ENCODE peak calls at places on chromosomes 1 and 21, in seven cellular contexts. C is HFF-Myc, R is ovary, H is OCI-LY7, E is heart left ventricle, P is thoracic aorta, Q is astrocyte of the spinal cord. S is an unnamed sample.

GRCh38 chr1:91555821-91556531 is 55.3 kb downstream of the CDC7 start:
- DNase-seq in R (no peak), H (no peak), C (no peak), Q (peak), P (no peak), E (no peak), S (no peak)

GRCh38 chr21:36395353-36396111 is 10.3 kb downstream of the CHAF1B start:
- DNase-seq in C (no peak), R (no peak), H (no peak), E (no peak), Q (no peak), P (no peak), S (no peak)

GRCh38 chr1:180612591-180612990 is 19.2 kb upstream of the XPR1 start:
- DNase-seq in P (no peak), C (no peak), H (no peak), E (no peak), R (no peak), Q (no peak), S (no peak)

GRCh38 chr1:201427923-201428322 is 6.4 kb upstream of the TNNI1 start:
- DNase-seq in C (no peak), Q (no peak), H (no peak), R (no peak), E (no peak), P (no peak), S (no peak)

GRCh38 chr1:235708390-235708962 is 58.9 kb upstream of the GNG4 start:
- DNase-seq in R (no peak), Q (peak), E (no peak), H (no peak), P (no peak), C (no peak), S (peak)

GRCh38 chr1:36322786-36323635 is 434 bp downstream of the EVA1B start:
- DNase-seq in P (no peak), H (no peak), C (no peak), R (peak), Q (peak), E (peak), S (no peak)

GRCh38 chr1:71593523-71593922 is 512.7 kb upstream of the ZRANB2 start:
- DNase-seq in R (no peak), P (no peak), Q (peak), H (peak), E (no peak), C (no peak), S (no peak)

GRCh38 chr21:29232601-29233541 is 65.9 kb upstream of the BACH1 start:
- DNase-seq in P (no peak), C (no peak), H (peak), E (no peak), Q (peak), R (no peak), S (no peak)

GRCh38 chr1:3482590-3482899 is 28.1 kb downstream of the ARHGEF16 start:
- DNase-seq in E (no peak), C (no peak), R (no peak), Q (no peak), H (no peak), P (no peak), S (no peak)

GRCh38 chr21:38671716-38672115 is 134.0 kb upstream of the ETS2 start:
- DNase-seq in P (no peak), E (no peak), H (no peak), Q (peak), C (no peak), R (no peak), S (peak)

GRCh38 chr21:45078371-45078770 is 4.0 kb downstream of the ADARB1 start:
- DNase-seq in E (no peak), C (no peak), P (no peak), Q (no peak), H (no peak), R (no peak), S (no peak)

GRCh38 chr1:67316918-67317317 is 9.2 kb downstream of the IL12RB2 start:
- DNase-seq in H (no peak), P (no peak), Q (no peak), R (no peak), C (no peak), E (no peak), S (no peak)

GRCh38 chr1:209547626-209548025 is 35.9 kb upstream of the CAMK1G start:
- DNase-seq in E (no peak), R (no peak), P (no peak), H (no peak), Q (no peak), C (no peak), S (no peak)

GRCh38 chr1:204945565-204945977 is 74.9 kb downstream of the NFASC start:
- DNase-seq in Q (no peak), R (no peak), C (no peak), E (no peak), P (no peak), H (no peak), S (no peak)

GRCh38 chr1:209673631-209674417 is 1.4 kb upstream of the G0S2 start:
- DNase-seq in H (no peak), Q (no peak), R (no peak), C (no peak), P (no peak), E (no peak), S (no peak)

GRCh38 chr1:64228181-64228957 is 24.9 kb downstream of the UBE2U start:
- DNase-seq in H (no peak), C (no peak), R (no peak), P (no peak), Q (peak), E (no peak), S (peak)

GRCh38 chr1:54375331-54376084 is 30.7 kb downstream of the SSBP3 start:
- DNase-seq in E (peak), Q (no peak), H (peak), R (no peak), P (no peak), C (no peak), S (no peak)

GRCh38 chr1:96028071-96028470 is 693.5 kb upstream of the PTBP2 start:
- DNase-seq in Q (no peak), R (no peak), C (no peak), P (no peak), H (no peak), E (no peak), S (no peak)

GRCh38 chr1:96482615-96483014 is 239.0 kb upstream of the PTBP2 start:
- DNase-seq in R (no peak), Q (peak), H (no peak), E (no peak), C (no peak), P (no peak), S (no peak)

GRCh38 chr1:119275145-119275929 is 93.2 kb upstream of the HAO2 start:
- DNase-seq in R (peak), H (peak), E (peak), P (no peak), Q (peak), C (peak), S (peak)

GRCh38 chr1:19374926-19375325 is 62.8 kb downstream of the SLC66A1 start:
- DNase-seq in H (no peak), E (no peak), P (no peak), Q (no peak), C (no peak), R (no peak), S (no peak)

GRCh38 chr1:88661951-88662664 is 22.0 kb upstream of the PKN2 start:
- DNase-seq in H (no peak), Q (no peak), E (no peak), R (no peak), C (no peak), P (no peak), S (no peak)

GRCh38 chr1:116429821-116430374 is 56.9 kb downstream of the ATP1A1 start:
- DNase-seq in C (no peak), H (no peak), E (peak), Q (no peak), P (no peak), R (no peak), S (no peak)

GRCh38 chr1:4668738-4669700 is 14.6 kb downstream of the AJAP1 start:
- DNase-seq in C (no peak), R (no peak), P (no peak), H (no peak), Q (peak), E (no peak), S (no peak)

GRCh38 chr1:228039504-228039903 is 32.7 kb downstream of the WNT3A start:
- DNase-seq in P (no peak), H (no peak), R (no peak), E (no peak), Q (no peak), C (no peak), S (no peak)

GRCh38 chr1:3247521-3248031 is 178.6 kb downstream of the PRDM16 start:
- DNase-seq in R (no peak), C (no peak), H (no peak), E (no peak), Q (no peak), P (no peak), S (no peak)

GRCh38 chr1:26799479-26800133 is 11.9 kb downstream of the PIGV start:
- DNase-seq in E (peak), R (peak), H (no peak), P (no peak), C (no peak), Q (peak), S (peak)

GRCh38 chr1:223189903-223190724 is 47.1 kb upstream of the TLR5 start:
- DNase-seq in H (no peak), P (no peak), E (no peak), R (no peak), C (no peak), Q (peak), S (peak)

GRCh38 chr1:210363119-210363518 is 34.4 kb downstream of the HHAT start:
- DNase-seq in E (no peak), C (no peak), H (no peak), P (no peak), R (no peak), Q (no peak), S (no peak)

GRCh38 chr1:95146637-95147036 is 29.5 kb downstream of the TLCD4 start:
- DNase-seq in H (no peak), Q (no peak), P (no peak), E (no peak), R (no peak), C (no peak), S (no peak)

GRCh38 chr1:6461538-6462411 is 4.2 kb downstream of the TNFRSF25 start:
- DNase-seq in H (no peak), Q (no peak), P (no peak), R (no peak), C (no peak), E (no peak), S (no peak)

GRCh38 chr1:145993618-145994390 is 2.6 kb downstream of the TXNIP start:
- DNase-seq in Q (no peak), C (no peak), E (no peak), H (no peak), P (no peak), R (no peak), S (no peak)
- H3K4me3 ChIP-seq in Q (peak), C (peak), E (peak), H (peak), P (peak), R (peak), S (peak)

GRCh38 chr1:243345205-243345604 is 89.4 kb downstream of the SDCCAG8 start:
- DNase-seq in P (no peak), C (no peak), E (no peak), Q (peak), H (no peak), R (peak), S (peak)
- TF ChIP-seq CTCF in P (no peak), C (peak), E (peak), Q (no peak), H (peak), R (no peak), S (peak)

GRCh38 chr1:211420845-211421454 is 71.0 kb downstream of the RD3 start:
- DNase-seq in R (no peak), P (no peak), E (no peak), H (no peak), C (no peak), Q (peak), S (no peak)

GRCh38 chr1:211411639-211412038 is 80.3 kb downstream of the RD3 start:
- DNase-seq in H (no peak), Q (no peak), C (no peak), R (no peak), E (no peak), P (no peak), S (no peak)

GRCh38 chr1:211420389-211420788 is 71.6 kb downstream of the RD3 start:
- DNase-seq in C (peak), H (no peak), R (no peak), P (no peak), Q (peak), E (no peak), S (peak)

DNA sequence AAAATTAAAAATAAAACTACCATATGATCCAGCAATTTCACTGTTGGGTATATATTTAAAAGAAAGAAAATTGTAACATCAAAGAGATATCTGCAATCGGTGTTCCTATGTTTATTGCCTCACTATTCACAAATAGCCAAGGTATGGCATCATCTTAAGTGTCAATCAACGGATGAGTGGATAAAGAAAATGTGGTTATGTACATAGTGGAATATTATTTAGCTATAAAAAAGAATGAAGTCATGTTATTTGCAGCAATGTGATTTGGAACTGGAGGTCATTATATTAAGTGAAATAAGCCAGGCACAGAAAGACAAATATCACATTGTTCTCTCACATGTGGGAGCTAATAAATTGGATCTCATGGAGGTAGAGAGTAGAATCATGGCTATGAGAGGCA is 76.3 kb downstream of the RD3 start:
- DNase-seq in C (no peak), E (no peak), Q (no peak), P (no peak), H (no peak), R (no peak), S (no peak)
- H3K4me3 ChIP-seq in C (peak), E (no peak), Q (no peak), P (peak), H (no peak), R (no peak), S (no peak)

DNA sequence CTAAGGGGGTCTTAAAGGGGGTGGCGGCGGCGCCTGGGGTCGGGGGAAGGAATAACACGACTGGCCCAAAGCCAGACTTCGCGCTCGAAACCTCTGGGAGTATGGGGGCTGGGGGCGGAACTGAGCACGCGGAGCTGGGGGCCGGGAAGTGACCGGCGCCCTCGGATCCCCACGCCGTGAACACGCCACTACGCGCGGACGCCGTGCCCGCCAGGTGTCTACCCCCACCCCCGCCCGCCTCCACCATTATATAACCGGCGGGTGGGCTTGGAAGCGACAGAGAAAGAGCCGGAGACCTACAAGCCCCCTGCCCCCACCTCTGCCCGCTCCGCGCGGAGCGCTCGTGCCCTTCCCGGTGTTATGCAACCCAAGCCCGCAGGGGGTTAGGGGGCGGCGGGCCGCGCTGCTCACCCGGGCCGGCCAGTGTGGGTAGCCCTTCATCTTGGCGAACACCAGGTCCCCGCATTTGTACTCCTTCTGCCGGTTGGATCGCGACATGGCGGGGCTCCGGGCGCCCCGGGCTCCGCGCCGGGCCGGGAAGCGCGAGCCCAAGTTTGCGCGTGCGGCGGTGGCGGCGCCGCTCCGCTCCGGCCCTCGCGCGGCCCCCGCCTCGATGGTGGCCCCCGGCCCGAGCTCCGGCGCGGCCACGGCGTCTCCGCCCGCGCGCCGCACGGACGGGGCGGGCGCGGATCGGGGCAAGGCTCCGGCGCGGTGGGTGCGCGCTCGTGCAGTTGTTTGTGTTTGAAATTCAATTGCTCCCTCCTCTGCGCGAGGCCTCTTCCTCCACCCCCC is at the start of gene HDGF:
- DNase-seq in E (peak), P (no peak), Q (no peak), H (peak), C (no peak), R (peak), S (no peak)
- TF ChIP-seq CTCF in E (peak), P (no peak), Q (no peak), H (no peak), C (no peak), R (no peak), S (no peak)

DNA sequence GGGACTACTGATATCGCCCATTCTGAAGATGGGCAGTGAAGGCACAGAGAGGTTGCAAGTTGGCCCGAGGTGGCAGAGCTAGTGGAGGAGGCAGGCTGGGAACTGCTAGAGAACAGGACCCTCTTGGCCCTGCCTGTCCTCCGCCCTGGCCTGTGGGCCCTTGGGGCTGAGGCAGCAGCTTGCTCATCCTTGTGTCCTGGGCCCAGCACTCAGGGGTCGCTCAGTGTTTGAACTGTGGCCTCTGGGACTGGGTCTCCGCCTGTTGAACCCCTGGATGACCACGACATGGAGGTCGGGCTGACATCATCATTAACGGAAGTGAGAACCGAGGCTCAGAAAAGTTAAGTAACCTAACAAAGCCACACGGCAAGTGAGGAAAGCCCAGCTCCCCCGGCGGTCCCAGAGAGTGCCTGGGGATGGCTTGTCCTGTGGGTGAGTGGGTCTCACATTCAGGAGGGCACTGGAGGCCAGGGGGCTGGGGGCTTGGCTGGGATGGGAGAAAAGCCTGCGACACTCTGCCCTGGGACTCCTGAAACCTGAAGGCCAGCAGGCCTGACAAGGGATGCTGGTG is 23.0 kb upstream of the DDOST start:
- DNase-seq in H (no peak), C (no peak), P (no peak), E (no peak), Q (no peak), R (no peak), S (no peak)
- H3K4me3 ChIP-seq in H (no peak), C (no peak), P (no peak), E (peak), Q (no peak), R (no peak), S (no peak)

S was measured in astrocyte of the cerebellum.